ENCODE peak calls at places on chromosomes 5 and 9, in five cellular contexts. D, F, G, W and N are unnamed samples.

GRCh38 chr9:135552021-135552697 is 6.2 kb downstream of the OBP2A start:
- DNase-seq in W (no peak), G (no peak), F (no peak), D (no peak), N (no peak)

GRCh38 chr5:122999947-123000563 is 36.5 kb downstream of the PPIC start:
- DNase-seq in F (peak; percentile 31), W (no peak), D (peak; percentile 32), G (no peak), N (peak; percentile 80)

GRCh38 chr5:23269981-23270380 is 237.4 kb upstream of the PRDM9 start:
- DNase-seq in W (no peak), F (no peak), D (no peak), G (no peak), N (no peak)

GRCh38 chr5:34491251-34491620 is 164.9 kb upstream of the RAI14 start:
- DNase-seq in W (no peak), G (peak; percentile 44), F (no peak), D (no peak), N (no peak)

GRCh38 chr5:95241635-95242034 is 43.3 kb downstream of the MCTP1 start:
- DNase-seq in G (no peak), D (no peak), F (no peak), W (no peak), N (no peak)

GRCh38 chr9:108776920-108777650 is 78.7 kb downstream of the ACTL7B start:
- DNase-seq in D (no peak), F (peak; percentile 46), W (no peak), G (peak; percentile 19), N (no peak)

GRCh38 chr9:42378418-42378815 is 195.0 kb downstream of the SPATA31A6 start:
- DNase-seq in G (no peak), D (no peak), F (no peak), W (no peak), N (no peak)

GRCh38 chr5:7546555-7546954 is 150.6 kb downstream of the ADCY2 start:
- DNase-seq in W (no peak), D (no peak), G (no peak), F (no peak), N (no peak)

GRCh38 chr5:72539726-72540125 is 32.5 kb upstream of the ZNF366 start:
- DNase-seq in G (no peak), D (no peak), F (no peak), W (no peak), N (no peak)

GRCh38 chr5:90898330-90899013 is 339.9 kb downstream of the ADGRV1 start:
- DNase-seq in G (peak; percentile 8), F (no peak), D (no peak), W (no peak), N (no peak)

GRCh38 chr9:97593960-97594359 is 39.2 kb downstream of the TSTD2 start:
- DNase-seq in W (no peak), G (peak; percentile 12), D (no peak), F (no peak), N (no peak)

GRCh38 chr5:163503106-163504090 is 2.0 kb upstream of the MAT2B start:
- DNase-seq in F (peak; percentile 51), G (peak; percentile 82), D (peak; percentile 81), W (peak; percentile 72), N (peak; percentile 51)

GRCh38 chr5:65035212-65036206 is 266.8 kb downstream of the CWC27 start:
- DNase-seq in W (peak; percentile 92), F (no peak), D (peak; percentile 96), G (peak; percentile 97), N (peak; percentile 96)

GRCh38 chr5:119876522-119876921 is 247.2 kb downstream of the FAM170A start:
- DNase-seq in D (no peak), G (no peak), F (peak; percentile 95), W (no peak), N (no peak)

GRCh38 chr5:125899006-125899405 is 524.2 kb upstream of the GRAMD2B start:
- DNase-seq in G (no peak), W (no peak), D (no peak), F (no peak), N (no peak)

GRCh38 chr5:139808481-139809330 is 13.1 kb downstream of the PSD2 start:
- DNase-seq in D (peak; percentile 67), W (no peak), G (peak; percentile 24), F (no peak), N (peak; percentile 78)

GRCh38 chr5:112228672-112229071 is 190.4 kb downstream of the EPB41L4A start:
- DNase-seq in D (peak; percentile 35), W (no peak), G (peak; percentile 2), F (peak; percentile 94), N (no peak)

GRCh38 chr9:36793277-36793676 is 220.6 kb downstream of the MELK start:
- DNase-seq in W (no peak), D (no peak), F (no peak), G (no peak), N (no peak)

GRCh38 chr5:133428072-133428660 is 184.2 kb downstream of the FSTL4 start:
- DNase-seq in W (no peak), F (no peak), G (no peak), D (no peak), N (no peak)

GRCh38 chr9:124011460-124012301 is at the start of gene LHX2:
- DNase-seq in D (peak; percentile 81), G (peak; percentile 52), F (peak; percentile 71), W (peak; percentile 86), N (peak; percentile 72)

GRCh38 chr9:89576404-89576824 is 28.4 kb upstream of the GADD45G start:
- DNase-seq in D (peak; percentile 51), W (no peak), F (no peak), G (peak; percentile 50), N (no peak)

GRCh38 chr5:75435101-75435500 is 76.3 kb downstream of the CERT1 start:
- DNase-seq in D (no peak), F (no peak), G (peak; percentile 10), W (no peak), N (no peak)

GRCh38 chr5:133384120-133384855 is 228.1 kb downstream of the FSTL4 start:
- DNase-seq in G (no peak), D (no peak), W (peak; percentile 55), F (no peak), N (no peak)

GRCh38 chr9:95024097-95024671 is 293.3 kb downstream of the FANCC start:
- DNase-seq in F (no peak), G (no peak), W (no peak), D (no peak), N (peak; percentile 16)

GRCh38 chr5:116971131-116971530 is 396.5 kb upstream of the SEMA6A start:
- DNase-seq in D (no peak), G (no peak), F (no peak), W (no peak), N (no peak)
- TF ChIP-seq CTCF in D (no peak), G (no peak), F (no peak), W (no peak), N (no peak)

DNA sequence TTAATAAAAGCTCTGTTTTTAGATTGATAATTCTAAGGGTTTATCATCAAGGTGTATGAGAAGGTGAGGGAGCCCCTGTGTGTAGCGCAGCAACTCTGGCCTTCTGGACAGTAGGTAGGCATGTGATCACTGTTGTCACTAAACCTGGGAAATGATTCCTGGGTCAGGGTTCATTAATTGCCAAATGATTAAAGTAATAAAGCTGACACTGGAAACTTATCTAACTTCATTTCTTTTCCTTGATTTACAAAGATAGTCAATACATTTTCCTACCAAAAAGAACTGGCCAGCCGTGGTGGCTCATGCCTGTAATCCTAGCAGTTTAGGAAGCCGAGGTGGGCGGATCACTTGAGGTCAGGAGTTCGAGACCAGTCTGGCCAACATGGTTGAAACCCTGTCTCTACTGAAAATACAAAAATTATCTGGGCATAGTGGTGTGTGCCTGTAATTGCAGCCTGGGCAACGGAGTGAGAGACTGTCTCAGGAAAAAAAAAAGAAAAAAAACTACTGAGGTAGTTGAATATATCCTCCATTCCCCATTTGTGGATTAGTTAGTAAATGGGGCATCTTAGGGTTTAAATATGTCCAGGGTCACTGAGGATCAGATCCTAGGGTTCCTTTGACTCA is 2.4 kb downstream of the EHMT1 start:
- DNase-seq in W (no peak), F (no peak), G (no peak), D (no peak), N (no peak)
- TF ChIP-seq CTCF in W (peak; percentile 71), F (peak; percentile 14), G (peak; percentile 38), D (peak; percentile 21), N (peak; percentile 74)

DNA sequence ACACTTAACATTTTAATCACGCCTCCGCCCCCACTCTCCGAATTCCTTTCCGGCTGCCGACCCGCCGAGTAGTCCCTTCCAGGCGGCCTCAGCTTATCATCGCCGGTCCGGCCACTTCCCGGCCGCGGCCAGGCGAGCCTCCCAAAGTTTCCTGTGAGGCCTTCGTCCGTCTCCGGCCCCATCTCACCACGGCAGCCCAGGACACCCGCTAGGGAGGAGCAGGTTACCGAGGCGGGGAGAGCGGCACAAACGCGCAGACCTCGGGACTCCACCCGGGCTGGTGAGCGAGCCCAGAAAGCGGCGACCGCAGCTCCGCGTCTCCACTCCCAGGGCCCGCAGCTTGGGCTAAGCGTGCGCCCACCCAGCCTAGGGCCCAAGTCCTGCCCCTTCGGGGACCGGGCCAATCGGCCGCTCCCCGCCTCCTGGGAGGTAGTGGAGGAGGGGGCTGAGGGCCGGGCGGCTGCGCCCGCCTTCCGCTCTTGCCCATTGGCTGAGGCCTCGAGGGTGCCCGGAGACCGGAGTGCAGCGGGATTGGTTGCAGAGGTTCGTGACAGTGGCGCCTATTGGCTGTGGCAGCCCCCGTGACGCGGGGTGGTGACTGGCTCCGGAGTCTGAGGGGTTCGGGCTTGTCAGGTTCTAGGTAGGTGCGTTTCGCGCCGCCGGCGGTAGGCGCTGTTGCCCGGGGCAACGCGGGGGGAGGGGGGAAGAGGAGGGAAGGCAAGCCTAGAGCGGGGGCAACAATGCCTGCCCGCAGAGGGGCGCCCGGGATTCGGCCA is 845 bp downstream of the FER start:
- DNase-seq in W (peak; percentile 99), G (peak; percentile 99), F (peak; percentile 91), D (peak; percentile 99), N (peak; percentile 97)
- TF ChIP-seq CTCF in W (peak; percentile 43), G (peak; percentile 10), F (peak; percentile 41), D (peak; percentile 26), N (no peak)

DNA sequence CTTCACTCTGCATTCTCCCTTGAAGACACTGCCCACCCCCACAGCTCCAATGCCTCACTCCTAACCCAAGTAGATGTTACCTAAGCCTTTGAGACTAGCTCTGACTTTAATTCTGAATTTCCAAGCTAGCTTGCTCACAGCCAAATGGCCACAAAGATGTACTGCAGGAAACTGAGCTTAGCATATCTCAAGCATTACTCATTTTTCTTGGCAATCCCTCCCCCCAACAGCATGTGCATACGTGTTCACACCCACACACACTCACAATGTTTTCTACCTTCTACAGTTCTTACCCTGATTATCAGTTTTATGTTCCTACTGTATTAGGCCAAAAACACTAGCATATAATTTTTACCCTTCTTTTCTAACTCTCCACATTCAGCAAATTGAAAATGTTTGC is 13.7 kb upstream of the GRIA1 start:
- DNase-seq in G (peak; percentile 92), D (peak; percentile 56), W (no peak), F (no peak), N (no peak)
- TF ChIP-seq CTCF in G (peak; percentile 45), D (no peak), W (no peak), F (no peak), N (peak; percentile 17)

GRCh38 chr5:76576468-76576867 is 46.7 kb downstream of the F2RL2 start:
- DNase-seq in D (no peak), G (no peak), W (no peak), F (no peak), N (no peak)

DNA sequence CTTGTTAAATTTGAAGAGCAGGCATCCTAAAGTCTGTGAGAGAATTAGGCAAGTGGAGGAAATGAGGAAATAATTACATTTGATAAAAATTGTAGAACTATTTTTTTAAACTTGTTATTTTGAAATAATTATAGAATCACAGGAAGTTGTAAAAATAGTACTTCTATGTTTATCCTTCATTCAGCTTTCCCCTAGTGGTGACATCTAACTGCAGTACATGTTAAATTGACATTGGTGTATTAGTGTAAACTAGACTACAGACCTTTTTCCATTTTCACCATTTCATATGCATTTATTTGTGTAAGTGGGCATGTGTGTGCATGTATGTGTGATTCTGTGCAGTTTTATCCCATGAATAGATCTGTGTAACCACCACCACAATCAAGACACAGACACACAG is 51.6 kb downstream of the F2RL2 start:
- DNase-seq in D (no peak), W (no peak), F (no peak), G (no peak), N (no peak)
- TF ChIP-seq CTCF in D (no peak), W (peak; percentile 60), F (peak; percentile 17), G (no peak), N (peak; percentile 28)